ENCODE peak calls at places on chromosomes 6 and 20, in five cellular contexts. One of them, this sample, is unnamed.

GRCh38 chr6:80548496-80548895 is 442.0 kb downstream of the BCKDHB start:
- DNase-seq in left ventricle myocardium inferior: no peak
- DNase-seq in PC-3: no peak
- DNase-seq in AG08395: peak; percentile 77
- DNase-seq in activated T-cell treated with anti-CD3 and anti-CD28 coated beads for 24 hours: no peak
- DNase-seq in this sample: peak; percentile 75

GRCh38 chr20:59938696-59939051 is 1.4 kb downstream of the PPP1R3D start:
- DNase-seq in activated T-cell treated with anti-CD3 and anti-CD28 coated beads for 24 hours: no peak
- DNase-seq in left ventricle myocardium inferior: no peak
- DNase-seq in AG08395: no peak
- DNase-seq in PC-3: peak; percentile 73
- DNase-seq in this sample: no peak

GRCh38 chr20:39004508-39004907 is 42.4 kb downstream of the DHX35 start:
- DNase-seq in PC-3: peak; percentile 16
- DNase-seq in activated T-cell treated with anti-CD3 and anti-CD28 coated beads for 24 hours: no peak
- DNase-seq in AG08395: no peak
- DNase-seq in left ventricle myocardium inferior: no peak
- DNase-seq in this sample: no peak

GRCh38 chr20:46545077-46545826 is 5.2 kb downstream of the OCSTAMP start:
- DNase-seq in activated T-cell treated with anti-CD3 and anti-CD28 coated beads for 24 hours: no peak
- DNase-seq in PC-3: no peak
- DNase-seq in left ventricle myocardium inferior: no peak
- DNase-seq in AG08395: no peak
- DNase-seq in this sample: no peak

GRCh38 chr6:14748679-14749078 is 497.2 kb upstream of the JARID2 start:
- DNase-seq in left ventricle myocardium inferior: no peak
- DNase-seq in PC-3: no peak
- DNase-seq in AG08395: no peak
- DNase-seq in activated T-cell treated with anti-CD3 and anti-CD28 coated beads for 24 hours: no peak
- DNase-seq in this sample: no peak

GRCh38 chr20:3080939-3081388 is 3.6 kb downstream of the AVP start:
- DNase-seq in AG08395: peak; percentile 95
- DNase-seq in activated T-cell treated with anti-CD3 and anti-CD28 coated beads for 24 hours: no peak
- DNase-seq in PC-3: no peak
- DNase-seq in left ventricle myocardium inferior: peak; percentile 75
- DNase-seq in this sample: peak; percentile 50

GRCh38 chr6:119856136-119856535 is 506.6 kb upstream of the MAN1A1 start:
- DNase-seq in PC-3: peak; percentile 25
- DNase-seq in AG08395: no peak
- DNase-seq in activated T-cell treated with anti-CD3 and anti-CD28 coated beads for 24 hours: peak; percentile 3
- DNase-seq in left ventricle myocardium inferior: no peak
- DNase-seq in this sample: no peak

GRCh38 chr6:110366241-110366640 is 8.1 kb upstream of the METTL24 start:
- DNase-seq in activated T-cell treated with anti-CD3 and anti-CD28 coated beads for 24 hours: no peak
- DNase-seq in left ventricle myocardium inferior: no peak
- DNase-seq in PC-3: no peak
- DNase-seq in AG08395: no peak
- DNase-seq in this sample: no peak

This sample was measured in GM04503.